ENCODE peak calls at places on chromosomes 4 and X, in seven cellular contexts. One of them, this sample, is unnamed.

GRCh38 chr4:186144180-186144579 is 39.7 kb downstream of the FAM149A start:
- DNase-seq in cardiac muscle cell: peak
- DNase-seq in stimulated activated CD4-positive, alpha-beta T cell treated with anti-CD3 and anti-CD28 coated beads, Interleukin-4, amount 100 ng/mL, for 24 hours: peak
- DNase-seq in NCI-H748 treated with DMSO at 0.1 percent for 48 hours: peak
- DNase-seq in NCI-H82: peak
- DNase-seq in iPS-NIHi11: peak
- DNase-seq in nucleus accumbens: peak
- DNase-seq in this sample: no peak

GRCh38 chrX:65821721-65822496 is 154.5 kb downstream of the MSN start:
- DNase-seq in cardiac muscle cell: peak
- DNase-seq in nucleus accumbens: no peak
- DNase-seq in NCI-H748 treated with DMSO at 0.1 percent for 48 hours: no peak
- DNase-seq in NCI-H82: peak
- DNase-seq in iPS-NIHi11: peak
- DNase-seq in stimulated activated CD4-positive, alpha-beta T cell treated with anti-CD3 and anti-CD28 coated beads, Interleukin-4, amount 100 ng/mL, for 24 hours: peak
- DNase-seq in this sample: peak

GRCh38 chrX:12984629-12985303 is 9.9 kb downstream of the TMSB4X start:
- DNase-seq in NCI-H82: peak
- DNase-seq in nucleus accumbens: no peak
- DNase-seq in cardiac muscle cell: peak
- DNase-seq in stimulated activated CD4-positive, alpha-beta T cell treated with anti-CD3 and anti-CD28 coated beads, Interleukin-4, amount 100 ng/mL, for 24 hours: peak
- DNase-seq in iPS-NIHi11: no peak
- DNase-seq in NCI-H748 treated with DMSO at 0.1 percent for 48 hours: no peak
- DNase-seq in this sample: peak

GRCh38 chr4:5890063-5890727 is 2.7 kb downstream of the CRMP1 start:
- DNase-seq in iPS-NIHi11: peak
- DNase-seq in NCI-H82: peak
- DNase-seq in cardiac muscle cell: no peak
- DNase-seq in NCI-H748 treated with DMSO at 0.1 percent for 48 hours: peak
- DNase-seq in stimulated activated CD4-positive, alpha-beta T cell treated with anti-CD3 and anti-CD28 coated beads, Interleukin-4, amount 100 ng/mL, for 24 hours: no peak
- DNase-seq in nucleus accumbens: peak
- DNase-seq in this sample: no peak

GRCh38 chrX:56233682-56234081 is 1.5 kb downstream of the KLF8 start:
- DNase-seq in stimulated activated CD4-positive, alpha-beta T cell treated with anti-CD3 and anti-CD28 coated beads, Interleukin-4, amount 100 ng/mL, for 24 hours: no peak
- DNase-seq in NCI-H82: peak
- DNase-seq in NCI-H748 treated with DMSO at 0.1 percent for 48 hours: no peak
- DNase-seq in iPS-NIHi11: peak
- DNase-seq in nucleus accumbens: peak
- DNase-seq in cardiac muscle cell: peak
- DNase-seq in this sample: no peak

GRCh38 chrX:132270699-132271098 is 51.5 kb upstream of the RAP2C start:
- DNase-seq in cardiac muscle cell: peak
- DNase-seq in stimulated activated CD4-positive, alpha-beta T cell treated with anti-CD3 and anti-CD28 coated beads, Interleukin-4, amount 100 ng/mL, for 24 hours: no peak
- DNase-seq in NCI-H82: no peak
- DNase-seq in NCI-H748 treated with DMSO at 0.1 percent for 48 hours: no peak
- DNase-seq in iPS-NIHi11: no peak
- DNase-seq in nucleus accumbens: no peak
- DNase-seq in this sample: no peak

GRCh38 chrX:109533631-109534030 is 3.0 kb upstream of the NXT2 start:
- DNase-seq in NCI-H82: no peak
- DNase-seq in NCI-H748 treated with DMSO at 0.1 percent for 48 hours: no peak
- DNase-seq in iPS-NIHi11: no peak
- DNase-seq in nucleus accumbens: no peak
- DNase-seq in stimulated activated CD4-positive, alpha-beta T cell treated with anti-CD3 and anti-CD28 coated beads, Interleukin-4, amount 100 ng/mL, for 24 hours: no peak
- DNase-seq in cardiac muscle cell: peak
- DNase-seq in this sample: no peak

GRCh38 chr4:182616476-182616875 is 300.7 kb downstream of the DCTD start:
- DNase-seq in nucleus accumbens: peak
- DNase-seq in iPS-NIHi11: no peak
- DNase-seq in stimulated activated CD4-positive, alpha-beta T cell treated with anti-CD3 and anti-CD28 coated beads, Interleukin-4, amount 100 ng/mL, for 24 hours: no peak
- DNase-seq in NCI-H82: no peak
- DNase-seq in cardiac muscle cell: no peak
- DNase-seq in NCI-H748 treated with DMSO at 0.1 percent for 48 hours: no peak
- DNase-seq in this sample: no peak

GRCh38 chr4:38512840-38513239 is 151.2 kb upstream of the KLF3 start:
- DNase-seq in stimulated activated CD4-positive, alpha-beta T cell treated with anti-CD3 and anti-CD28 coated beads, Interleukin-4, amount 100 ng/mL, for 24 hours: no peak
- DNase-seq in nucleus accumbens: no peak
- DNase-seq in NCI-H748 treated with DMSO at 0.1 percent for 48 hours: no peak
- DNase-seq in iPS-NIHi11: peak
- DNase-seq in cardiac muscle cell: no peak
- DNase-seq in NCI-H82: no peak
- DNase-seq in this sample: no peak

GRCh38 chrX:123339201-123339905 is 155.3 kb downstream of the GRIA3 start:
- DNase-seq in NCI-H82: no peak
- DNase-seq in iPS-NIHi11: no peak
- DNase-seq in stimulated activated CD4-positive, alpha-beta T cell treated with anti-CD3 and anti-CD28 coated beads, Interleukin-4, amount 100 ng/mL, for 24 hours: no peak
- DNase-seq in cardiac muscle cell: peak
- DNase-seq in NCI-H748 treated with DMSO at 0.1 percent for 48 hours: no peak
- DNase-seq in nucleus accumbens: no peak
- DNase-seq in this sample: no peak

GRCh38 chrX:149453030-149453429 is 52.1 kb downstream of the IDS start:
- DNase-seq in NCI-H748 treated with DMSO at 0.1 percent for 48 hours: no peak
- DNase-seq in NCI-H82: peak
- DNase-seq in stimulated activated CD4-positive, alpha-beta T cell treated with anti-CD3 and anti-CD28 coated beads, Interleukin-4, amount 100 ng/mL, for 24 hours: no peak
- DNase-seq in cardiac muscle cell: peak
- DNase-seq in iPS-NIHi11: no peak
- DNase-seq in nucleus accumbens: no peak
- DNase-seq in this sample: no peak

GRCh38 chrX:334331-334891 is 15.8 kb upstream of the GTPBP6 start:
- DNase-seq in iPS-NIHi11: no peak
- DNase-seq in stimulated activated CD4-positive, alpha-beta T cell treated with anti-CD3 and anti-CD28 coated beads, Interleukin-4, amount 100 ng/mL, for 24 hours: no peak
- DNase-seq in cardiac muscle cell: no peak
- DNase-seq in NCI-H748 treated with DMSO at 0.1 percent for 48 hours: no peak
- DNase-seq in NCI-H82: no peak
- DNase-seq in nucleus accumbens: no peak
- DNase-seq in this sample: no peak

This sample was measured in activated CD8-positive, alpha-beta T cell treated with anti-CD3 and anti-CD28 coated beads, Interleukin-2, amount 10 ng/mL, durations not matched to agents 7 days and 5 days.